ENCODE peak calls at places on chromosomes 12 and 14, in four cellular contexts. One of them, this sample, is unnamed.

GRCh38 chr14:53921027-53921426 is 35.6 kb downstream of the BMP4 start:
- DNase-seq in AML-193: no peak
- DNase-seq in Caki2: no peak
- DNase-seq in NCI-H1092 treated with DMSO at 0.1 percent for 48 hours: no peak
- DNase-seq in this sample: no peak

GRCh38 chr14:102295301-102295700 is 9.7 kb downstream of the MOK start:
- DNase-seq in AML-193: no peak
- DNase-seq in NCI-H1092 treated with DMSO at 0.1 percent for 48 hours: no peak
- DNase-seq in Caki2: no peak
- DNase-seq in this sample: no peak

GRCh38 chr12:90515199-90516175 is 439.5 kb downstream of the CCER1 start:
- DNase-seq in Caki2: no peak
- DNase-seq in NCI-H1092 treated with DMSO at 0.1 percent for 48 hours: no peak
- DNase-seq in AML-193: no peak
- DNase-seq in this sample: no peak

GRCh38 chr14:100425454-100425814 is 102.3 kb downstream of the SLC25A47 start:
- DNase-seq in NCI-H1092 treated with DMSO at 0.1 percent for 48 hours: no peak
- DNase-seq in Caki2: no peak
- DNase-seq in AML-193: no peak
- DNase-seq in this sample: no peak

GRCh38 chr14:75497191-75497590 is 25.1 kb upstream of the BATF start:
- DNase-seq in NCI-H1092 treated with DMSO at 0.1 percent for 48 hours: no peak
- DNase-seq in Caki2: no peak
- DNase-seq in AML-193: peak; percentile 46
- DNase-seq in this sample: no peak

GRCh38 chr14:102683399-102684275 is 91.2 kb downstream of the RCOR1 start:
- DNase-seq in Caki2: no peak
- DNase-seq in AML-193: no peak
- DNase-seq in NCI-H1092 treated with DMSO at 0.1 percent for 48 hours: no peak
- DNase-seq in this sample: no peak

GRCh38 chr14:54662491-54663116 is 95.7 kb downstream of the SAMD4A start:
- DNase-seq in AML-193: no peak
- DNase-seq in NCI-H1092 treated with DMSO at 0.1 percent for 48 hours: no peak
- DNase-seq in Caki2: no peak
- DNase-seq in this sample: no peak

GRCh38 chr12:59036973-59037807 is 116.9 kb upstream of the LRIG3 start:
- DNase-seq in AML-193: no peak
- DNase-seq in Caki2: peak; percentile 55
- DNase-seq in NCI-H1092 treated with DMSO at 0.1 percent for 48 hours: no peak
- DNase-seq in this sample: peak; percentile 60

GRCh38 chr12:15963271-15963670 is 52.1 kb downstream of the DERA start:
- DNase-seq in AML-193: no peak
- DNase-seq in NCI-H1092 treated with DMSO at 0.1 percent for 48 hours: no peak
- DNase-seq in Caki2: peak; percentile 45
- DNase-seq in this sample: peak; percentile 40

GRCh38 chr12:9198012-9198411 is 10.2 kb downstream of the PZP start:
- DNase-seq in AML-193: no peak
- DNase-seq in Caki2: no peak
- DNase-seq in NCI-H1092 treated with DMSO at 0.1 percent for 48 hours: no peak
- DNase-seq in this sample: no peak

GRCh38 chr12:3726455-3726854 is 26.5 kb downstream of the CRACR2A start:
- DNase-seq in NCI-H1092 treated with DMSO at 0.1 percent for 48 hours: no peak
- DNase-seq in AML-193: no peak
- DNase-seq in Caki2: no peak
- DNase-seq in this sample: no peak

GRCh38 chr14:76434220-76434619 is 58.3 kb downstream of the ESRRB start:
- DNase-seq in Caki2: no peak
- DNase-seq in NCI-H1092 treated with DMSO at 0.1 percent for 48 hours: no peak
- DNase-seq in AML-193: no peak
- DNase-seq in this sample: no peak

GRCh38 chr14:95321201-95321600 is 1.5 kb upstream of the CLMN start:
- DNase-seq in Caki2: no peak
- DNase-seq in AML-193: no peak
- DNase-seq in NCI-H1092 treated with DMSO at 0.1 percent for 48 hours: no peak
- DNase-seq in this sample: no peak

GRCh38 chr14:37411079-37411735 is 183.8 kb downstream of the FOXA1 start:
- DNase-seq in AML-193: no peak
- DNase-seq in Caki2: no peak
- DNase-seq in NCI-H1092 treated with DMSO at 0.1 percent for 48 hours: peak; percentile 54
- DNase-seq in this sample: no peak

GRCh38 chr12:69726922-69727321 is 11.7 kb upstream of the RAB3IP start:
- DNase-seq in NCI-H1092 treated with DMSO at 0.1 percent for 48 hours: no peak
- DNase-seq in AML-193: no peak
- DNase-seq in Caki2: no peak
- DNase-seq in this sample: no peak

This sample was measured in RCC 7860.